ENCODE peak calls at places on chromosomes 12 and 14, in seven cellular contexts. One of them, this sample, is unnamed.

GRCh38 chr14:55370883-55371455 is 40.7 kb downstream of the ATG14 start:
- DNase-seq in IMR-90: no peak
- DNase-seq in A549: no peak
- DNase-seq in tibial artery: no peak
- DNase-seq in PC-9: no peak
- DNase-seq in CD8-positive, alpha-beta T cell: no peak
- DNase-seq in OCI-LY7: no peak
- DNase-seq in this sample: no peak

GRCh38 chr14:94239416-94239815 is 53.7 kb downstream of the SERPINA10 start:
- DNase-seq in IMR-90: no peak
- DNase-seq in A549: no peak
- DNase-seq in tibial artery: no peak
- DNase-seq in PC-9: no peak
- DNase-seq in CD8-positive, alpha-beta T cell: no peak
- DNase-seq in OCI-LY7: no peak
- DNase-seq in this sample: no peak

GRCh38 chr12:58298793-58299192 is 357.4 kb downstream of the ATP23 start:
- DNase-seq in IMR-90: no peak
- DNase-seq in A549: no peak
- DNase-seq in tibial artery: no peak
- DNase-seq in PC-9: no peak
- DNase-seq in CD8-positive, alpha-beta T cell: no peak
- DNase-seq in OCI-LY7: no peak
- DNase-seq in this sample: no peak

GRCh38 chr12:99567072-99567471 is 80.5 kb upstream of the GARIN6 start:
- DNase-seq in IMR-90: no peak
- DNase-seq in A549: no peak
- DNase-seq in tibial artery: no peak
- DNase-seq in PC-9: no peak
- DNase-seq in CD8-positive, alpha-beta T cell: no peak
- DNase-seq in OCI-LY7: no peak
- DNase-seq in this sample: no peak

GRCh38 chr12:66066071-66066928 is 64.2 kb downstream of the LLPH start:
- DNase-seq in IMR-90: peak; percentile 76
- DNase-seq in A549: no peak
- DNase-seq in tibial artery: no peak
- DNase-seq in PC-9: no peak
- DNase-seq in CD8-positive, alpha-beta T cell: peak; percentile 7
- DNase-seq in OCI-LY7: no peak
- DNase-seq in this sample: peak; percentile 56

GRCh38 chr12:29155079-29155478 is 6.0 kb downstream of the FAR2 start:
- DNase-seq in IMR-90: no peak
- DNase-seq in A549: no peak
- DNase-seq in tibial artery: no peak
- DNase-seq in PC-9: no peak
- DNase-seq in CD8-positive, alpha-beta T cell: no peak
- DNase-seq in OCI-LY7: peak; percentile 16
- DNase-seq in this sample: no peak

GRCh38 chr14:65304963-65305362 is 107.6 kb upstream of the FUT8 start:
- DNase-seq in IMR-90: no peak
- DNase-seq in A549: no peak
- DNase-seq in tibial artery: no peak
- DNase-seq in PC-9: no peak
- DNase-seq in CD8-positive, alpha-beta T cell: no peak
- DNase-seq in OCI-LY7: peak; percentile 65
- DNase-seq in this sample: no peak

GRCh38 chr14:90547250-90547649 is 150.4 kb downstream of the CALM1 start:
- DNase-seq in IMR-90: no peak
- DNase-seq in A549: no peak
- DNase-seq in tibial artery: no peak
- DNase-seq in PC-9: no peak
- DNase-seq in CD8-positive, alpha-beta T cell: no peak
- DNase-seq in OCI-LY7: no peak
- DNase-seq in this sample: no peak

GRCh38 chr12:21527451-21528180 is 1.5 kb downstream of the SPX start:
- DNase-seq in IMR-90: peak; percentile 18
- DNase-seq in A549: peak; percentile 75
- DNase-seq in tibial artery: peak; percentile 67
- DNase-seq in PC-9: no peak
- DNase-seq in CD8-positive, alpha-beta T cell: peak; percentile 59
- DNase-seq in OCI-LY7: peak; percentile 83
- DNase-seq in this sample: peak; percentile 16

GRCh38 chr12:1533205-1533601 is 61.2 kb downstream of the FBXL14 start:
- DNase-seq in IMR-90: no peak
- DNase-seq in A549: no peak
- DNase-seq in tibial artery: no peak
- DNase-seq in PC-9: no peak
- DNase-seq in CD8-positive, alpha-beta T cell: no peak
- DNase-seq in OCI-LY7: peak; percentile 78
- DNase-seq in this sample: no peak

GRCh38 chr12:76670776-76671175 is 93.1 kb upstream of the ZDHHC17 start:
- DNase-seq in IMR-90: peak; percentile 80
- DNase-seq in A549: no peak
- DNase-seq in tibial artery: no peak
- DNase-seq in PC-9: no peak
- DNase-seq in CD8-positive, alpha-beta T cell: no peak
- DNase-seq in OCI-LY7: no peak
- DNase-seq in this sample: peak; percentile 18

GRCh38 chr12:92927436-92928116 is 1.5 kb downstream of the EEA1 start:
- DNase-seq in IMR-90: peak; percentile 77
- DNase-seq in A549: peak; percentile 45
- DNase-seq in tibial artery: no peak
- DNase-seq in PC-9: peak; percentile 57
- DNase-seq in CD8-positive, alpha-beta T cell: no peak
- DNase-seq in OCI-LY7: peak; percentile 18
- DNase-seq in this sample: peak; percentile 50

GRCh38 chr12:65300679-65301349 is 22.3 kb downstream of the MSRB3 start:
- DNase-seq in IMR-90: peak; percentile 33
- DNase-seq in A549: peak; percentile 56
- DNase-seq in tibial artery: no peak
- DNase-seq in PC-9: no peak
- DNase-seq in CD8-positive, alpha-beta T cell: no peak
- DNase-seq in OCI-LY7: peak; percentile 1
- DNase-seq in this sample: no peak

GRCh38 chr14:95126906-95127530 is 30.3 kb downstream of the DICER1 start:
- DNase-seq in IMR-90: peak; percentile 76
- DNase-seq in A549: no peak
- DNase-seq in tibial artery: no peak
- DNase-seq in PC-9: no peak
- DNase-seq in CD8-positive, alpha-beta T cell: no peak
- DNase-seq in OCI-LY7: no peak
- DNase-seq in this sample: no peak

GRCh38 chr14:100004392-100004791 is 60.8 kb upstream of the EVL start:
- DNase-seq in IMR-90: no peak
- DNase-seq in A549: peak; percentile 51
- DNase-seq in tibial artery: no peak
- DNase-seq in PC-9: no peak
- DNase-seq in CD8-positive, alpha-beta T cell: no peak
- DNase-seq in OCI-LY7: peak; percentile 43
- DNase-seq in this sample: no peak

GRCh38 chr14:59836116-59836515 is 34.5 kb downstream of the RTN1 start:
- DNase-seq in IMR-90: no peak
- DNase-seq in A549: no peak
- DNase-seq in tibial artery: no peak
- DNase-seq in PC-9: no peak
- DNase-seq in CD8-positive, alpha-beta T cell: no peak
- DNase-seq in OCI-LY7: no peak
- DNase-seq in this sample: no peak

GRCh38 chr12:128823216-128823915 is 392 bp downstream of the SLC15A4 start:
- DNase-seq in IMR-90: no peak
- DNase-seq in A549: no peak
- DNase-seq in tibial artery: no peak
- DNase-seq in PC-9: peak; percentile 37
- DNase-seq in CD8-positive, alpha-beta T cell: peak; percentile 22
- DNase-seq in OCI-LY7: no peak
- DNase-seq in this sample: no peak

GRCh38 chr12:106358410-106359241 is 1.1 kb downstream of the POLR3B start:
- DNase-seq in IMR-90: peak; percentile 82
- DNase-seq in A549: no peak
- DNase-seq in tibial artery: peak; percentile 73
- DNase-seq in PC-9: peak; percentile 94
- DNase-seq in CD8-positive, alpha-beta T cell: no peak
- DNase-seq in OCI-LY7: peak; percentile 4
- DNase-seq in this sample: no peak

GRCh38 chr12:12803186-12803585 is 10.0 kb upstream of the DDX47 start:
- DNase-seq in IMR-90: peak; percentile 86
- DNase-seq in A549: peak; percentile 98
- DNase-seq in tibial artery: peak; percentile 76
- DNase-seq in PC-9: peak; percentile 100
- DNase-seq in CD8-positive, alpha-beta T cell: no peak
- DNase-seq in OCI-LY7: peak; percentile 14
- DNase-seq in this sample: peak; percentile 95

GRCh38 chr14:73472182-73473114 is 14.1 kb upstream of the NUMB start:
- DNase-seq in IMR-90: peak; percentile 82
- DNase-seq in A549: peak; percentile 74
- DNase-seq in tibial artery: no peak
- DNase-seq in PC-9: peak; percentile 51
- DNase-seq in CD8-positive, alpha-beta T cell: no peak
- DNase-seq in OCI-LY7: peak; percentile 79
- DNase-seq in this sample: no peak

GRCh38 chr14:72682188-72682587 is 211.7 kb downstream of the DPF3 start:
- DNase-seq in IMR-90: peak; percentile 36
- DNase-seq in A549: no peak
- DNase-seq in tibial artery: no peak
- DNase-seq in PC-9: no peak
- DNase-seq in CD8-positive, alpha-beta T cell: no peak
- DNase-seq in OCI-LY7: no peak
- DNase-seq in this sample: no peak

GRCh38 chr12:91347686-91348085 is 165.1 kb upstream of the DCN start:
- DNase-seq in IMR-90: no peak
- DNase-seq in A549: no peak
- DNase-seq in tibial artery: no peak
- DNase-seq in PC-9: no peak
- DNase-seq in CD8-positive, alpha-beta T cell: no peak
- DNase-seq in OCI-LY7: no peak
- DNase-seq in this sample: no peak

GRCh38 chr12:2960432-2960956 is 1.3 kb downstream of the TEAD4 start:
- DNase-seq in IMR-90: peak; percentile 67
- DNase-seq in A549: peak; percentile 29
- DNase-seq in tibial artery: no peak
- DNase-seq in PC-9: peak; percentile 48
- DNase-seq in CD8-positive, alpha-beta T cell: no peak
- DNase-seq in OCI-LY7: no peak
- DNase-seq in this sample: no peak

DNA sequence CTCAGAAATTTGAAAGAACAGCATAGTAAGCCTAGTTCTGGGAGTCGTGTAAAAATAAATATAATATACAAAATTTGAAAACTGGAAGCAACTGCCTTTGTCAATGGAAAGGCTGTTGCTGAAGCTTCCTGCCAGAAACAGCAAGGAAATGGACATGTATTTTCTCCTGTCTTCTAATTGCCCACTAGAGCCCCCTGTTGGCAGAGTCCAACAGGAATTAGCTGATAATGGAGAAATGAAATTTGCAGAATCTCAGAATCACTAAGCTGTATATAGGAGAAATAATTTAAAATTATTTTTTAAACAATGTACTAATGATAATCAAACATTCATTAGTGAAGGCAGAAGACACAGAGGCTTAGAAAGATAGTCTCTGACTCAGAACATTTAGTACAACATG is 414.8 kb downstream of the SLC6A15 start:
- DNase-seq in IMR-90: no peak
- DNase-seq in A549: peak; percentile 35
- DNase-seq in tibial artery: no peak
- DNase-seq in PC-9: no peak
- DNase-seq in CD8-positive, alpha-beta T cell: no peak
- DNase-seq in OCI-LY7: no peak
- DNase-seq in this sample: no peak
- TF ChIP-seq CTCF in IMR-90: peak; percentile 6
- TF ChIP-seq CTCF in A549: peak; percentile 37
- TF ChIP-seq CTCF in tibial artery: no peak
- TF ChIP-seq CTCF in PC-9: no peak
- TF ChIP-seq CTCF in CD8-positive, alpha-beta T cell: no peak
- TF ChIP-seq CTCF in OCI-LY7: no peak
- TF ChIP-seq CTCF in this sample: peak; percentile 17

DNA sequence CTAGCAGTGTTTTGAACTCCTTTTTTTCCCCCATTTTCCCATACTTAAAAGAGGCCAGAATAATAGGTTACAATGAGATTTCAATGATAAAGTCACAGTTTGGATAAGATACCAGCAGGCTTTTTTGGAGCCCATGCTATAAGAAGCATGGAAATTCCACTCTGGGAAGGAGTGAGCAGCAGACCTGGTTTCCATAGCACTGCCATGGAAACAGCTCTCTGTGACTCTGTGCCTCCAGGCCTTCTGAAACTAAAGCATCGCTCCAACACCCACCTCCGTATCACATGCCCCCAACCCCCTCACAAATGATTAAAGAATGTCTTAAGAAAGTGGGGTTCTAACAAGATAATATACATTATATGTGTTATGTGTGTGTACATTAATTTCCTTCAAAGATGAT is 165.0 kb downstream of the GRIN2B start:
- DNase-seq in IMR-90: no peak
- DNase-seq in A549: peak; percentile 13
- DNase-seq in tibial artery: no peak
- DNase-seq in PC-9: no peak
- DNase-seq in CD8-positive, alpha-beta T cell: no peak
- DNase-seq in OCI-LY7: no peak
- DNase-seq in this sample: no peak
- H3K4me3 ChIP-seq in IMR-90: no peak overlapping the region
- H3K4me3 ChIP-seq in A549: no peak overlapping the region
- H3K4me3 ChIP-seq in tibial artery: no peak overlapping the region
- H3K4me3 ChIP-seq in PC-9: no peak overlapping the region
- H3K4me3 ChIP-seq in CD8-positive, alpha-beta T cell: no peak overlapping the region
- H3K4me3 ChIP-seq in OCI-LY7: no peak overlapping the region
- H3K4me3 ChIP-seq in this sample: no peak overlapping the region

GRCh38 chr14:77353469-77354141 is 23.3 kb downstream of the TMED8 start:
- DNase-seq in IMR-90: no peak
- DNase-seq in A549: no peak
- DNase-seq in tibial artery: no peak
- DNase-seq in PC-9: no peak
- DNase-seq in CD8-positive, alpha-beta T cell: no peak
- DNase-seq in OCI-LY7: no peak
- DNase-seq in this sample: no peak
- TF ChIP-seq CTCF in IMR-90: no peak
- TF ChIP-seq CTCF in A549: no peak
- TF ChIP-seq CTCF in tibial artery: no peak
- TF ChIP-seq CTCF in PC-9: no peak
- TF ChIP-seq CTCF in CD8-positive, alpha-beta T cell: no peak
- TF ChIP-seq CTCF in OCI-LY7: no peak
- TF ChIP-seq CTCF in this sample: no peak

GRCh38 chr12:52266514-52266913 is 7.9 kb upstream of the KRT86 start:
- DNase-seq in IMR-90: no peak
- DNase-seq in A549: no peak
- DNase-seq in tibial artery: peak; percentile 45
- DNase-seq in PC-9: no peak
- DNase-seq in CD8-positive, alpha-beta T cell: no peak
- DNase-seq in OCI-LY7: no peak
- DNase-seq in this sample: no peak

GRCh38 chr12:52267266-52267665 is 7.2 kb upstream of the KRT86 start:
- DNase-seq in IMR-90: no peak
- DNase-seq in A549: no peak
- DNase-seq in tibial artery: peak; percentile 27
- DNase-seq in PC-9: no peak
- DNase-seq in CD8-positive, alpha-beta T cell: no peak
- DNase-seq in OCI-LY7: no peak
- DNase-seq in this sample: no peak

GRCh38 chr12:52270541-52271070 is 3.8 kb upstream of the KRT86 start:
- DNase-seq in IMR-90: no peak
- DNase-seq in A549: no peak
- DNase-seq in tibial artery: peak; percentile 42
- DNase-seq in PC-9: no peak
- DNase-seq in CD8-positive, alpha-beta T cell: no peak
- DNase-seq in OCI-LY7: no peak
- DNase-seq in this sample: no peak

GRCh38 chr12:52268212-52268611 is 6.2 kb upstream of the KRT86 start:
- DNase-seq in IMR-90: no peak
- DNase-seq in A549: no peak
- DNase-seq in tibial artery: no peak
- DNase-seq in PC-9: no peak
- DNase-seq in CD8-positive, alpha-beta T cell: no peak
- DNase-seq in OCI-LY7: no peak
- DNase-seq in this sample: no peak

GRCh38 chr12:52267699-52268098 is 6.7 kb upstream of the KRT86 start:
- DNase-seq in IMR-90: no peak
- DNase-seq in A549: no peak
- DNase-seq in tibial artery: no peak
- DNase-seq in PC-9: no peak
- DNase-seq in CD8-positive, alpha-beta T cell: no peak
- DNase-seq in OCI-LY7: no peak
- DNase-seq in this sample: no peak
- H3K4me3 ChIP-seq in IMR-90: no peak overlapping the region
- H3K4me3 ChIP-seq in A549: no peak overlapping the region
- H3K4me3 ChIP-seq in tibial artery: no peak overlapping the region
- H3K4me3 ChIP-seq in PC-9: no peak overlapping the region
- H3K4me3 ChIP-seq in CD8-positive, alpha-beta T cell: no peak overlapping the region
- H3K4me3 ChIP-seq in OCI-LY7: no peak overlapping the region
- H3K4me3 ChIP-seq in this sample: no peak overlapping the region